ENCODE peak calls at places on chromosome 21, in four cellular contexts. Q, E, T and V are unnamed samples.

GRCh38 chr21:34670220-34670961 is 1.6 kb downstream of the CLIC6 start:
- DNase-seq in Q (no peak), E (no peak), T (peak; percentile 66), V (peak; percentile 35)

GRCh38 chr21:14523234-14523633 is 22.9 kb downstream of the SAMSN1 start:
- DNase-seq in Q (no peak), E (peak; percentile 21), T (no peak), V (no peak)

GRCh38 chr21:40227111-40227510 is 359.9 kb downstream of the PCP4 start:
- DNase-seq in Q (no peak), E (no peak), T (no peak), V (no peak)

GRCh38 chr21:42677339-42678117 is 24.1 kb downstream of the PDE9A start:
- DNase-seq in Q (no peak), E (no peak), T (no peak), V (no peak)

GRCh38 chr21:15007716-15008296 is 57.0 kb downstream of the NRIP1 start:
- DNase-seq in Q (no peak), E (no peak), T (no peak), V (no peak)

GRCh38 chr21:28579986-28580550 is 412.6 kb downstream of the LTN1 start:
- DNase-seq in Q (no peak), E (no peak), T (peak; percentile 53), V (no peak)

GRCh38 chr21:43777953-43778352 is 1.8 kb upstream of the CSTB start:
- DNase-seq in Q (no peak), E (no peak), T (no peak), V (no peak)

GRCh38 chr21:44337941-44338895 is 972 bp downstream of the CFAP410 start:
- DNase-seq in Q (peak; percentile 63), E (peak; percentile 42), T (peak; percentile 80), V (peak; percentile 66)

GRCh38 chr21:28150021-28150420 is 842.7 kb downstream of the LTN1 start:
- DNase-seq in Q (no peak), E (no peak), T (no peak), V (no peak)

GRCh38 chr21:44084496-44085241 is 22.5 kb upstream of the PWP2 start:
- DNase-seq in Q (no peak), E (peak; percentile 10), T (no peak), V (peak; percentile 17)

GRCh38 chr21:29308456-29308783 is 9.7 kb downstream of the BACH1 start:
- DNase-seq in Q (no peak), E (no peak), T (no peak), V (no peak)

GRCh38 chr21:27269646-27270045 is 302.8 kb upstream of the ADAMTS5 start:
- DNase-seq in Q (no peak), E (no peak), T (peak; percentile 40), V (no peak)

GRCh38 chr21:34091607-34092006 is 18.2 kb downstream of the MRPS6 start:
- DNase-seq in Q (no peak), E (no peak), T (peak; percentile 26), V (no peak)

GRCh38 chr21:38266732-38267131 is 9.9 kb downstream of the KCNJ15 start:
- DNase-seq in Q (no peak), E (no peak), T (no peak), V (no peak)

GRCh38 chr21:38531610-38532009 is 33.3 kb upstream of the ERG start:
- DNase-seq in Q (no peak), E (no peak), T (no peak), V (no peak)

GRCh38 chr21:34298797-34299539 is 64.8 kb upstream of the KCNE2 start:
- DNase-seq in Q (no peak), E (no peak), T (no peak), V (no peak)

GRCh38 chr21:39319251-39319756 is 5.9 kb upstream of the BRWD1 start:
- DNase-seq in Q (no peak), E (no peak), T (no peak), V (no peak)

GRCh38 chr21:37711294-37711844 is 204.9 kb downstream of the KCNJ6 start:
- DNase-seq in Q (no peak), E (no peak), T (no peak), V (no peak)

GRCh38 chr21:37220433-37220980 is 46.6 kb downstream of the VPS26C start:
- DNase-seq in Q (no peak), E (peak; percentile 47), T (peak; percentile 38), V (no peak)

GRCh38 chr21:29887313-29888009 is 52.3 kb downstream of the GRIK1 start:
- DNase-seq in Q (no peak), E (no peak), T (no peak), V (no peak)

GRCh38 chr21:43372663-43373386 is 54.1 kb downstream of the SIK1 start:
- DNase-seq in Q (peak; percentile 76), E (no peak), T (no peak), V (peak; percentile 78)

GRCh38 chr21:30232011-30232410 is 16.1 kb upstream of the CLDN8 start:
- DNase-seq in Q (no peak), E (no peak), T (no peak), V (no peak)

GRCh38 chr21:25589905-25590304 is 17.4 kb downstream of the MRPL39 start:
- DNase-seq in Q (no peak), E (no peak), T (no peak), V (no peak)

GRCh38 chr21:44407493-44407892 is 47.8 kb upstream of the LRRC3 start:
- DNase-seq in Q (no peak), E (no peak), T (no peak), V (no peak)

GRCh38 chr21:45819478-45820170 is 161.9 kb upstream of the COL6A1 start:
- DNase-seq in Q (no peak), E (no peak), T (no peak), V (no peak)
- H3K27ac ChIP-seq in Q (no peak overlapping the region), E (no peak overlapping the region), T (no peak overlapping the region), V (no peak overlapping the region)

GRCh38 chr21:16535100-16535418 is 805.3 kb downstream of the USP25 start:
- DNase-seq in Q (peak; percentile 61), E (no peak), T (no peak), V (peak; percentile 30)

GRCh38 chr21:16539041-16539440 is 809.3 kb downstream of the USP25 start:
- DNase-seq in Q (no peak), E (no peak), T (no peak), V (no peak)

GRCh38 chr21:16533692-16534407 is 804.1 kb downstream of the USP25 start:
- DNase-seq in Q (no peak), E (no peak), T (no peak), V (no peak)

GRCh38 chr21:16534408-16535099 is 804.8 kb downstream of the USP25 start:
- DNase-seq in Q (peak; percentile 55), E (no peak), T (no peak), V (peak; percentile 29)

DNA sequence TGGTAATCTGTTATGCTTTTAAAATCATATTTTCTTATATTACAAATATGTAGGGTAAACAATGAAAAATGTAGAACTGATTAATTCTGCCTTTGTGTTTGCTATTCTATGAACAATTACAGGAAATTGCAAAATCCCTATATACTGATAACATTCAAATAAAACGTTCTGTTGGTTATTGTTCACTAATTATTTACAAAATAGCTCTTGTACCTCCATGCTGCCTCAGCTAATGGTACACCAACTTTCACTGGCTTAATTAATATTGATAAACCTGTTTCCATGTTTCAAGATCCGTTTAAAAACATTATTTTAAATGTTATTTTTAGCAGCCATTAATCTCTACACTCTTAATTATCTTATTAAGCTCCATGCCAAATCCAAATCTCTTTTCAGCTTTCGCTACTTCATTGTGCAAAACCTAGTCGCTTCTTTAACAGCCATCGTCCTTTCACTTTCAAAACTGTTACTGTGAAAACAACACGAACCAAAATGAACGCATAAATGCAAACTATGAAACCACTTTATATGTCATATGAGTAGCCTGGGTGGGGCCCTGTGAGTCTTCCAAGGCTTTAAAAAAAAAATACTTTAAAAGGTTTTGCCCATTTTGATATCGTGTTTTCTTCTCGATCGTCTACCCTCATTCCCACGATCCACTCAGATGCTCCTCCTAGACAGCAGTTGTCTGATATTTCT is 807.0 kb downstream of the USP25 start:
- DNase-seq in Q (no peak), E (no peak), T (no peak), V (no peak)
- H3K27ac ChIP-seq in Q (no peak overlapping the region), E (no peak overlapping the region), T (no peak overlapping the region), V (no peak overlapping the region)

GRCh38 chr21:32185103-32185502 is 93.7 kb downstream of the MIS18A start:
- DNase-seq in Q (peak; percentile 2), E (no peak), T (no peak), V (no peak)

GRCh38 chr21:32185726-32186125 is 93.1 kb downstream of the MIS18A start:
- DNase-seq in Q (peak; percentile 10), E (no peak), T (no peak), V (no peak)

GRCh38 chr21:32184485-32184884 is 94.4 kb downstream of the MIS18A start:
- DNase-seq in Q (peak; percentile 17), E (no peak), T (peak; percentile 86), V (no peak)

GRCh38 chr21:32184059-32184458 is 94.8 kb downstream of the MIS18A start:
- DNase-seq in Q (peak; percentile 25), E (no peak), T (peak; percentile 79), V (no peak)

GRCh38 chr21:32186843-32187242 is 92.0 kb downstream of the MIS18A start:
- DNase-seq in Q (peak; percentile 18), E (no peak), T (no peak), V (no peak)
- H3K27ac ChIP-seq in Q (no peak overlapping the region), E (no peak overlapping the region), T (no peak overlapping the region), V (no peak overlapping the region)

GRCh38 chr21:41472769-41473548 is 35.0 kb downstream of the TMPRSS2 start:
- DNase-seq in Q (no peak), E (no peak), T (no peak), V (no peak)
- H3K27ac ChIP-seq in Q (no peak overlapping the region), E (no peak overlapping the region), T (no peak overlapping the region), V (peak overlapping the region; percentile 15)